ENCODE peak calls at places on chromosomes 5 and 9, in five cellular contexts. K is transverse colon, U is colonic mucosa, V is lung, Y is mesothelial cell of epicardium. L is an unnamed sample.

GRCh38 chr9:36995927-36996471 is 38.1 kb downstream of the PAX5 start:
- DNase-seq in K (peak), U (peak), V (no peak), Y (peak), L (peak)

GRCh38 chr5:149265559-149265958 is 6.1 kb upstream of the AFAP1L1 start:
- DNase-seq in K (no peak), U (no peak), V (no peak), Y (no peak), L (no peak)

GRCh38 chr9:120486347-120486746 is 93.6 kb downstream of the CDK5RAP2 start:
- DNase-seq in K (no peak), U (no peak), V (no peak), Y (no peak), L (no peak)

GRCh38 chr5:62284946-62285891 is 20.8 kb upstream of the KIF2A start:
- DNase-seq in K (no peak), U (no peak), V (no peak), Y (no peak), L (peak)

GRCh38 chr5:64649512-64649911 is 40.8 kb upstream of the SHISAL2B start:
- DNase-seq in K (no peak), U (no peak), V (no peak), Y (no peak), L (no peak)

GRCh38 chr5:138955013-138955660 is 80.0 kb upstream of the LRRTM2 start:
- DNase-seq in K (no peak), U (peak), V (no peak), Y (no peak), L (no peak)

GRCh38 chr9:121556580-121556979 is 56.9 kb upstream of the GGTA1 start:
- DNase-seq in K (no peak), U (peak), V (peak), Y (no peak), L (no peak)

GRCh38 chr5:58497956-58498942 is 7.0 kb downstream of the GAPT start:
- DNase-seq in K (peak), U (peak), V (no peak), Y (peak), L (no peak)

GRCh38 chr5:137822158-137822764 is 45.4 kb upstream of the MYOT start:
- DNase-seq in K (peak), U (peak), V (no peak), Y (peak), L (no peak)

GRCh38 chr5:122089614-122090013 is 11.6 kb upstream of the LOX start:
- DNase-seq in K (no peak), U (no peak), V (no peak), Y (no peak), L (no peak)

GRCh38 chr9:19998823-19999455 is 210.1 kb upstream of the SLC24A2 start:
- DNase-seq in K (no peak), U (no peak), V (no peak), Y (no peak), L (no peak)

GRCh38 chr9:119184265-119184936 is 184.8 kb downstream of the BRINP1 start:
- DNase-seq in K (no peak), U (no peak), V (no peak), Y (no peak), L (no peak)

GRCh38 chr5:34656001-34656699 is at the start of gene RAI14:
- DNase-seq in K (peak), U (peak), V (peak), Y (peak), L (no peak)

GRCh38 chr5:370959-371810 is 49.7 kb downstream of the AHRR start:
- DNase-seq in K (peak), U (peak), V (no peak), Y (peak), L (no peak)
- TF ChIP-seq CTCF in K (no peak), U (no peak), V (no peak), Y (no peak), L (no peak)

GRCh38 chr9:128723866-128724743 is at the start of gene ZDHHC12:
- DNase-seq in K (peak), U (peak), V (peak), Y (peak), L (peak)
- TF ChIP-seq CTCF in K (no peak), U (no peak), V (no peak), Y (no peak), L (no peak)

GRCh38 chr5:127875235-127876021 is 172.2 kb downstream of the CCDC192 start:
- DNase-seq in K (peak), U (peak), V (no peak), Y (peak), L (peak)
- TF ChIP-seq CTCF in K (peak), U (peak), V (peak), Y (no peak), L (no peak)

GRCh38 chr9:136665111-136665703 is 2.5 kb downstream of the EGFL7 start:
- DNase-seq in K (no peak), U (no peak), V (no peak), Y (peak), L (no peak)
- TF ChIP-seq CTCF in K (peak), U (no peak), V (no peak), Y (peak), L (no peak)

L was measured in CD8-positive, alpha-beta T cell.